ENCODE peak calls at places on chromosomes 13 and 19, in four cellular contexts. G is CD4-positive, alpha-beta T cell; E is cardiac muscle cell; Y is GM12891. F is an unnamed sample.

GRCh38 chr19:10115392-10116084 is 4.0 kb downstream of the P2RY11 start:
- DNase-seq in G (no peak), E (no peak), Y (no peak), F (no peak)

GRCh38 chr13:112716841-112717520 is 27.1 kb downstream of the ATP11A start:
- DNase-seq in G (no peak), E (no peak), Y (no peak), F (no peak)

GRCh38 chr19:17491287-17491686 is 20.2 kb upstream of the PGLS start:
- DNase-seq in G (no peak), E (no peak), Y (no peak), F (no peak)

GRCh38 chr19:17496337-17496997 is 15.0 kb upstream of the PGLS start:
- DNase-seq in G (peak; percentile 71), E (peak; percentile 75), Y (peak; percentile 89), F (no peak)

GRCh38 chr19:6278740-6279619 is 795 bp downstream of the MLLT1 start:
- DNase-seq in G (no peak), E (no peak), Y (no peak), F (no peak)

GRCh38 chr13:33033361-33033812 is 17.2 kb downstream of the KL start:
- DNase-seq in G (no peak), E (no peak), Y (no peak), F (no peak)

GRCh38 chr13:96179309-96179708 is 89.4 kb downstream of the HS6ST3 start:
- DNase-seq in G (no peak), E (no peak), Y (no peak), F (no peak)

GRCh38 chr13:110018009-110018408 is 231.6 kb upstream of the IRS2 start:
- DNase-seq in G (no peak), E (no peak), Y (no peak), F (no peak)

GRCh38 chr13:22316494-22317025 is 645.7 kb downstream of the FGF9 start:
- DNase-seq in G (no peak), E (no peak), Y (no peak), F (no peak)

F was measured in stromal cell of bone marrow.